ENCODE peak calls at places on chromosome 14, in five cellular contexts. U is SK-N-DZ, K is memory B cell, F is NCI-H2171, M is cardiac fibroblast. G is an unnamed sample.

GRCh38 chr14:85214471-85214870 is 315.5 kb upstream of the FLRT2 start:
- DNase-seq in K (no peak), F (no peak), U (no peak), M (peak), G (peak)

GRCh38 chr14:57831981-57832380 is 33.9 kb downstream of the SLC35F4 start:
- DNase-seq in M (no peak), F (no peak), K (no peak), U (no peak), G (no peak)

GRCh38 chr14:74706101-74706500 is 6.8 kb downstream of the AREL1 start:
- DNase-seq in U (no peak), M (no peak), K (no peak), F (no peak), G (no peak)

GRCh38 chr14:78798757-78799156 is 628.6 kb downstream of the NRXN3 start:
- DNase-seq in M (no peak), U (no peak), K (no peak), F (no peak), G (no peak)

GRCh38 chr14:69644814-69645213 is 33.4 kb downstream of the SUSD6 start:
- DNase-seq in U (no peak), M (no peak), K (no peak), F (no peak), G (no peak)

GRCh38 chr14:32366256-32366655 is 37.2 kb downstream of the AKAP6 start:
- DNase-seq in K (no peak), U (peak), F (no peak), M (peak), G (no peak)

GRCh38 chr14:94062344-94062904 is 18.6 kb downstream of the DDX24 start:
- DNase-seq in F (no peak), M (no peak), U (no peak), K (no peak), G (peak)

GRCh38 chr14:22112004-22112403 is 438.4 kb upstream of the OR4E1 start:
- DNase-seq in F (no peak), M (no peak), K (no peak), U (no peak), G (peak)

GRCh38 chr14:32008602-32009193 is 68.4 kb upstream of the ARHGAP5 start:
- DNase-seq in U (no peak), K (no peak), M (no peak), F (no peak), G (no peak)

GRCh38 chr14:37198273-37198598 is 499 bp downstream of the MIPOL1 start:
- DNase-seq in F (no peak), K (no peak), M (no peak), U (no peak), G (no peak)

GRCh38 chr14:69321601-69322330 is 61.8 kb downstream of the GALNT16 start:
- DNase-seq in U (no peak), F (no peak), K (no peak), M (peak), G (no peak)

GRCh38 chr14:94056579-94057308 is 24.3 kb downstream of the DDX24 start:
- DNase-seq in K (no peak), F (no peak), U (no peak), M (peak), G (no peak)

GRCh38 chr14:95196268-95196667 is 38.9 kb upstream of the DICER1 start:
- DNase-seq in U (no peak), K (peak), F (no peak), M (no peak), G (peak)

GRCh38 chr14:54147285-54147684 is 190.7 kb upstream of the BMP4 start:
- DNase-seq in K (no peak), U (no peak), F (no peak), M (peak), G (peak)